ENCODE peak calls at places on chromosomes 3 and 15, in six cellular contexts. Y is aorta, A is tibial nerve, C is esophagus squamous epithelium, V is adipocyte, W is A549. P is an unnamed sample. For H3K9me3, the result is how much of the 10 kb centered on the place peaks cover.

GRCh38 chr3:194518652-194519051 is 31.9 kb upstream of the ATP13A3 start:
- DNase-seq in C (no peak), V (peak), A (no peak), W (no peak), Y (no peak), P (no peak)

GRCh38 chr3:177474652-177475051 is 277.4 kb upstream of the TBL1XR1 start:
- DNase-seq in W (no peak), C (no peak), A (no peak), Y (no peak), V (no peak), P (no peak)

GRCh38 chr3:136197159-136197715 is 1.1 kb upstream of the MSL2 start:
- DNase-seq in V (no peak), W (no peak), Y (no peak), C (no peak), A (no peak), P (no peak)

GRCh38 chr3:46659285-46659684 is 34.2 kb downstream of the ALS2CL start:
- DNase-seq in Y (no peak), W (no peak), C (no peak), A (no peak), V (peak), P (no peak)

GRCh38 chr3:98972155-98972554 is 70.7 kb upstream of the DCBLD2 start:
- DNase-seq in C (no peak), W (no peak), V (peak), A (no peak), Y (no peak), P (no peak)

GRCh38 chr15:77044228-77045042 is 26.5 kb downstream of the TSPAN3 start:
- DNase-seq in W (no peak), C (no peak), V (no peak), A (no peak), Y (no peak), P (no peak)

GRCh38 chr15:77497108-77497737 is 76.5 kb downstream of the HMG20A start:
- DNase-seq in V (peak), W (no peak), C (no peak), A (peak), Y (peak), P (peak)

GRCh38 chr3:11591401-11592266 is 52.1 kb downstream of the VGLL4 start:
- DNase-seq in A (peak), C (no peak), Y (peak), V (peak), W (no peak), P (peak)

GRCh38 chr3:183306798-183307671 is 54.0 kb downstream of the B3GNT5 start:
- DNase-seq in Y (peak), A (peak), V (peak), W (no peak), C (peak), P (no peak)

GRCh38 chr3:195312714-195313113 is 41.8 kb upstream of the XXYLT1 start:
- DNase-seq in A (no peak), Y (no peak), W (no peak), V (peak), C (no peak), P (no peak)

GRCh38 chr3:44995142-44995770 is 19.2 kb downstream of the EXOSC7 start:
- DNase-seq in C (no peak), Y (no peak), W (no peak), A (peak), V (peak), P (peak)

GRCh38 chr3:134427400-134428111 is 53.3 kb upstream of the AMOTL2 start:
- DNase-seq in W (peak), V (peak), Y (no peak), A (no peak), C (no peak), P (peak)

GRCh38 chr3:188064831-188065493 is 89.0 kb upstream of the LPP start:
- DNase-seq in V (no peak), W (no peak), A (no peak), Y (no peak), C (no peak), P (no peak)

GRCh38 chr3:109018828-109019227 is 65.1 kb upstream of the GUCA1C start:
- DNase-seq in W (no peak), C (no peak), V (no peak), Y (no peak), A (no peak), P (no peak)

GRCh38 chr15:31179683-31180082 is 78.2 kb upstream of the TRPM1 start:
- DNase-seq in W (no peak), A (no peak), C (no peak), Y (no peak), V (no peak), P (no peak)

GRCh38 chr15:51093488-51093864 is 1.2 kb downstream of the TNFAIP8L3 start:
- DNase-seq in C (no peak), A (no peak), W (no peak), V (no peak), Y (no peak), P (no peak)
- H3K4me3 ChIP-seq in C (peak), A (peak), W (no peak), V (peak), Y (peak), P (peak)

DNA sequence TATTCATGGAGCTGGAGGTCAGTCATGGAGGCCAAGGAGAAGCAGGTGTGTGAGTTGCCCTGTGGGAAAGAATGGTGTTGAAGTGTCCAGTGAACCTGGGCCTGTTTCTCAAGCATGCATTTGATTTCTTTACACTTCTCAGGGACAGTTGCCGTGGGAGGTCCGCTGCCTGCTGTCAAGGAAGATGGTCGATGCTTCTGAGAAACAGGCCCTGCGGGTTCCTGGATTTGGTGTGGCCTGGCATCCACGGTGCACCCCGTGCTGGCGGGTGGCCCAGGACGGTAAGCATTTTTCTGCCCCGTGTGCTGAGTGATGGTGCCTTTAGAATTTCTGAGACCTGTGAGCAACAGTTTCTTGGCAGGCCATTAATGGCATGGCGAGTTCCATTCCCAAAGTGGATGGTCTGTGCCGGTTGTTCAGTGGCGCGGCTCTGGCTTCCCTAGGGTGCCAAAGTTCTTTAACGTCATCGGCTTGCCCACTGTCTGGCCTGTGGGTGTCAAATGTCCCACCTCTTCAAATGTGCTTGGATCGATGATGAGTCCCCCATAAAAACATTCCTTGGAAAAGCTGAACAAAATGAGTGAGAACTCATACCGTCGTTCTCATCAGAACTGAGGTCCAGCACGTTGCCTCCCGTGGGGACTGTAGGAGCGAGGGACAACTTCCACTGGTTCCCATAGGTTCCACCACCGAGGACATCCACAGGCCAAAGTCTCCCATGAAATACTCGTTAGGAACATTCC is 107.2 kb downstream of the SNRPN start:
- DNase-seq in Y (no peak), A (no peak), W (no peak), V (no peak), C (no peak), P (peak)
- H3K9me3 ChIP-seq in Y (half or more), A (half or more), W (half or more), V (half or more), C (half or more), P (half or more)

GRCh38 chr3:106268696-106269095 is 399.9 kb upstream of the CBLB start:
- DNase-seq in W (no peak), A (no peak), C (no peak), Y (no peak), V (no peak), P (no peak)
- H3K4me3 ChIP-seq in W (no peak), A (no peak), C (no peak), Y (no peak), V (no peak), P (no peak)

DNA sequence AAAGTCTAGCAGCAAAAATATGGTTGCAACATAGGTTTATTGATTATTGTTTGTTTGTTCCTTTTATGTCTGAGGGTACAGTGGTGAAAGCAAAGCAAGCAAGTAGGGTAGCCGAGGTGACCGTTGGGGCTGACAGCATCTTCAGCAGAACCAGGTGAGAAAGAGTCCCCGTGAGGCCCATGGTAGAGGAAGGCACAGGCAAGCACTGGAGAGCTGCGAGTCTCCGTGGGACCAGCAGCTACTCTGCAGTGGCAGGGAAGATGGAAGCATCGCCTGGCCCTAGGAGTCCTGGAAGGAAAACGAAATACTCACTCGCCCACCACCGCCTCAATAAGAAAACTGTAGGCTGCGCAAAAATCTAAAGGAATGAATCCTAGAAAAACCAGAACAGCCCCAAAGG is 25.3 kb upstream of the GABRA5 start:
- DNase-seq in Y (no peak), W (no peak), A (no peak), V (no peak), C (no peak), P (no peak)
- H3K9me3 ChIP-seq in Y (under half), W (under half), A (under half), V (under half), C (under half), P (under half)

DNA sequence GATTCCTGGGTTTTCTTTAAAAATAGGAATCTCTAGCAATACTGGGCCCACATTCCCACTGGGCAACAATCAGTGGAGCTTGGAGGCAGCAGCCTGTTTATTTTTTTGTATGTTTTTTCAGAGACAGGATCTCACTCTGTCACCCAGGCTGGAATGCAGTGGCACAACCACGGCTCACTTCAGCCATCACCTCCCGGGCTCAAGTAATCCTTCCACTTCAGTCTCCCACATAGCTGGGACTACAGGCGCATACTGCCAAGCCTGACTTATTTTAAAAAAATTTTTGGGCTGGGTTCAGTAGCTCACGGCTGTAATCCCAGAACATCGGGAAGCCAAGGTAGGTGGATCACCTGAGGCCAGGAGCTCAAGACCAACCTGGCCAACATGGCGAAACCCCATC is 29.1 kb upstream of the GNB5 start:
- DNase-seq in Y (no peak), A (no peak), V (no peak), W (no peak), C (no peak), P (no peak)
- H3K4me3 ChIP-seq in Y (no peak), A (no peak), V (no peak), W (no peak), C (no peak), P (no peak)

GRCh38 chr15:54719325-54719724 is 477.4 kb downstream of the RSL24D1 start:
- DNase-seq in C (no peak), A (no peak), V (no peak), W (no peak), Y (no peak), P (no peak)

GRCh38 chr15:54722342-54722986 is 474.3 kb downstream of the RSL24D1 start:
- DNase-seq in A (no peak), C (no peak), W (no peak), V (no peak), Y (no peak), P (no peak)
- H3K9me3 ChIP-seq in A (under half), C (under half), W (under half), V (under half), Y (under half), P (under half)

GRCh38 chr3:16606398-16606797 is 1.2 kb upstream of the DAZL start:
- DNase-seq in C (no peak), V (no peak), Y (no peak), A (no peak), W (no peak), P (no peak)
- H3K4me3 ChIP-seq in C (no peak), V (no peak), Y (no peak), A (no peak), W (no peak), P (no peak)

P was measured in uterus.